ENCODE peak calls at places on chromosomes 16 and 17, in five cellular contexts. One of them, this sample, is unnamed.
A peak's percentile ranks its signal among the peaks of the same experiment; 100 is the strongest.

GRCh38 chr17:82353484-82353883 is 5.6 kb upstream of the TEX19 start:
- DNase-seq in right lobe of liver: no peak
- DNase-seq in adrenal gland: no peak
- DNase-seq in ovary: no peak
- DNase-seq in tibial nerve: no peak
- DNase-seq in this sample: no peak

GRCh38 chr16:12500771-12501170 is 302.9 kb downstream of the CPPED1 start:
- DNase-seq in adrenal gland: no peak
- DNase-seq in ovary: no peak
- DNase-seq in right lobe of liver: peak; percentile 37
- DNase-seq in tibial nerve: no peak
- DNase-seq in this sample: no peak

GRCh38 chr16:81190667-81191066 is 47.8 kb upstream of the BCO1 start:
- DNase-seq in tibial nerve: no peak
- DNase-seq in ovary: no peak
- DNase-seq in adrenal gland: no peak
- DNase-seq in right lobe of liver: no peak
- DNase-seq in this sample: no peak

GRCh38 chr16:80298676-80299075 is 242.1 kb upstream of the DYNLRB2 start:
- DNase-seq in adrenal gland: no peak
- DNase-seq in tibial nerve: no peak
- DNase-seq in ovary: no peak
- DNase-seq in right lobe of liver: no peak
- DNase-seq in this sample: no peak

GRCh38 chr16:75080205-75081029 is 36.2 kb downstream of the LDHD start:
- DNase-seq in tibial nerve: no peak
- DNase-seq in adrenal gland: no peak
- DNase-seq in ovary: no peak
- DNase-seq in right lobe of liver: no peak
- DNase-seq in this sample: no peak

GRCh38 chr17:73776978-73777567 is 132.8 kb upstream of the SDK2 start:
- DNase-seq in ovary: no peak
- DNase-seq in tibial nerve: no peak
- DNase-seq in adrenal gland: no peak
- DNase-seq in right lobe of liver: no peak
- DNase-seq in this sample: no peak

GRCh38 chr16:30076276-30076791 is 540 bp downstream of the PPP4C start:
- DNase-seq in tibial nerve: no peak
- DNase-seq in right lobe of liver: peak; percentile 63
- DNase-seq in adrenal gland: peak; percentile 54
- DNase-seq in ovary: no peak
- DNase-seq in this sample: no peak

GRCh38 chr17:17892009-17892408 is 55.2 kb upstream of the SREBF1 start:
- DNase-seq in adrenal gland: no peak
- DNase-seq in right lobe of liver: no peak
- DNase-seq in tibial nerve: no peak
- DNase-seq in ovary: no peak
- DNase-seq in this sample: no peak

GRCh38 chr16:7513429-7513828 is 180.8 kb downstream of the RBFOX1 start:
- DNase-seq in tibial nerve: no peak
- DNase-seq in ovary: no peak
- DNase-seq in right lobe of liver: no peak
- DNase-seq in adrenal gland: no peak
- DNase-seq in this sample: no peak

GRCh38 chr16:30921459-30921747 is 2.0 kb upstream of the FBXL19 start:
- DNase-seq in adrenal gland: no peak
- DNase-seq in tibial nerve: no peak
- DNase-seq in right lobe of liver: no peak
- DNase-seq in ovary: no peak
- DNase-seq in this sample: no peak

GRCh38 chr16:81928975-81929374 is 82.3 kb downstream of the SDR42E1 start:
- DNase-seq in ovary: no peak
- DNase-seq in right lobe of liver: no peak
- DNase-seq in tibial nerve: no peak
- DNase-seq in adrenal gland: no peak
- DNase-seq in this sample: no peak

GRCh38 chr17:74952431-74953128 is 16.9 kb downstream of the OTOP3 start:
- DNase-seq in ovary: no peak
- DNase-seq in adrenal gland: no peak
- DNase-seq in tibial nerve: no peak
- DNase-seq in right lobe of liver: no peak
- DNase-seq in this sample: no peak

GRCh38 chr16:66701516-66701915 is 5.0 kb upstream of the CMTM4 start:
- DNase-seq in ovary: no peak
- DNase-seq in right lobe of liver: no peak
- DNase-seq in adrenal gland: no peak
- DNase-seq in tibial nerve: no peak
- DNase-seq in this sample: no peak

GRCh38 chr17:3980381-3980975 is 16.2 kb upstream of the ATP2A3 start:
- DNase-seq in ovary: no peak
- DNase-seq in tibial nerve: no peak
- DNase-seq in adrenal gland: no peak
- DNase-seq in right lobe of liver: peak; percentile 8
- DNase-seq in this sample: no peak

GRCh38 chr17:79959042-79959441 is 76.6 kb downstream of the TBC1D16 start:
- DNase-seq in tibial nerve: no peak
- DNase-seq in right lobe of liver: no peak
- DNase-seq in adrenal gland: no peak
- DNase-seq in ovary: no peak
- DNase-seq in this sample: no peak

GRCh38 chr17:15649861-15650391 is 30.4 kb upstream of the FBXW10B start:
- DNase-seq in right lobe of liver: no peak
- DNase-seq in tibial nerve: peak; percentile 48
- DNase-seq in adrenal gland: peak; percentile 82
- DNase-seq in ovary: no peak
- DNase-seq in this sample: peak; percentile 49

GRCh38 chr17:48294989-48295892 is 134.8 kb downstream of the SKAP1 start:
- DNase-seq in right lobe of liver: no peak
- DNase-seq in ovary: no peak
- DNase-seq in tibial nerve: no peak
- DNase-seq in adrenal gland: no peak
- DNase-seq in this sample: no peak

GRCh38 chr17:7084058-7084457 is 4.0 kb upstream of the CLEC10A start:
- DNase-seq in ovary: no peak
- DNase-seq in right lobe of liver: no peak
- DNase-seq in tibial nerve: no peak
- DNase-seq in adrenal gland: no peak
- DNase-seq in this sample: no peak

GRCh38 chr16:4214215-4214621 is 27.7 kb downstream of the SRL start:
- DNase-seq in tibial nerve: no peak
- DNase-seq in adrenal gland: peak; percentile 80
- DNase-seq in ovary: peak; percentile 54
- DNase-seq in right lobe of liver: no peak
- DNase-seq in this sample: peak; percentile 59
- TF ChIP-seq POLR2A in tibial nerve: no peak
- TF ChIP-seq POLR2A in adrenal gland: peak; percentile 56
- TF ChIP-seq POLR2A in ovary: no peak
- TF ChIP-seq POLR2A in right lobe of liver: no peak
- TF ChIP-seq POLR2A in this sample: no peak

GRCh38 chr17:58337600-58338453 is 9.2 kb upstream of the TSPOAP1 start:
- DNase-seq in tibial nerve: peak; percentile 47
- DNase-seq in adrenal gland: peak; percentile 90
- DNase-seq in ovary: no peak
- DNase-seq in right lobe of liver: peak; percentile 81
- DNase-seq in this sample: no peak
- H3K4me1 ChIP-seq in tibial nerve: no peaks in the 10 kb centered on the region
- H3K4me1 ChIP-seq in adrenal gland: peaks cover 45% of the 10 kb centered on the region
- H3K4me1 ChIP-seq in ovary: no peaks in the 10 kb centered on the region
- H3K4me1 ChIP-seq in right lobe of liver: no peaks in the 10 kb centered on the region
- H3K4me1 ChIP-seq in this sample: peaks cover 12% of the 10 kb centered on the region

GRCh38 chr17:8162232-8162996 is at the start of gene VAMP2:
- DNase-seq in right lobe of liver: peak; percentile 84
- DNase-seq in tibial nerve: peak; percentile 68
- DNase-seq in adrenal gland: peak; percentile 82
- DNase-seq in ovary: peak; percentile 83
- DNase-seq in this sample: peak; percentile 82
- TF ChIP-seq POLR2A in right lobe of liver: peak; percentile 72
- TF ChIP-seq POLR2A in tibial nerve: peak; percentile 96
- TF ChIP-seq POLR2A in adrenal gland: peak; percentile 79
- TF ChIP-seq POLR2A in ovary: peak; percentile 95
- TF ChIP-seq POLR2A in this sample: peak; percentile 32

GRCh38 chr16:27234603-27235002 is 31.3 kb downstream of the KDM8 start:
- DNase-seq in right lobe of liver: no peak
- DNase-seq in adrenal gland: no peak
- DNase-seq in tibial nerve: no peak
- DNase-seq in ovary: no peak
- DNase-seq in this sample: no peak
- H3K4me1 ChIP-seq in right lobe of liver: no peaks in the 10 kb centered on the region
- H3K4me1 ChIP-seq in adrenal gland: peaks cover 38% of the 10 kb centered on the region
- H3K4me1 ChIP-seq in tibial nerve: no peaks in the 10 kb centered on the region
- H3K4me1 ChIP-seq in ovary: peaks cover 7% of the 10 kb centered on the region
- H3K4me1 ChIP-seq in this sample: peaks cover 7% of the 10 kb centered on the region

DNA sequence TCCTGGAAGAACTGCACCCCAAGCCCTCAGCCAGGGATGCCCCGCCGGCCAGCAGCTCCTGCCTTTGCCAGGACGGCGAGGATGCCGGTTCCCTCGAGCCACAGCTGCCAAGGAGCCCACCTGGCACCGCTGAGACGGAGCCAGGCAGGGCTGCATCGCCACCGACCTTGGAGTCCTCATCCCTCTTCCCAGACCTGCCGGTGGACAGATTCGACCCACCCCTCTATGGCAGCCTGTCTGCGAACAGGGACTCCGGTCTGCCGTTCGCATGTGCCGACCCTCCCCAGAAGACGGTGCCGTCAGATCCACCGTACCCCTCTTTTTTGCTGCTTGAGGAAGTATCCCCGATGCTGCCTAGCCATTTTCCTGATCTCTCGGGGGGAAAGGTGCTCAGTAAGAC is 21.4 kb upstream of the ZFPM1 start:
- DNase-seq in right lobe of liver: no peak
- DNase-seq in adrenal gland: no peak
- DNase-seq in tibial nerve: no peak
- DNase-seq in ovary: no peak
- DNase-seq in this sample: no peak
- TF ChIP-seq POLR2A in right lobe of liver: no peak
- TF ChIP-seq POLR2A in adrenal gland: no peak
- TF ChIP-seq POLR2A in tibial nerve: no peak
- TF ChIP-seq POLR2A in ovary: no peak
- TF ChIP-seq POLR2A in this sample: no peak

GRCh38 chr16:8641671-8642070 is 20.2 kb downstream of the METTL22 start:
- DNase-seq in adrenal gland: no peak
- DNase-seq in tibial nerve: no peak
- DNase-seq in ovary: no peak
- DNase-seq in right lobe of liver: no peak
- DNase-seq in this sample: no peak
- H3K4me1 ChIP-seq in adrenal gland: no peaks in the 10 kb centered on the region
- H3K4me1 ChIP-seq in tibial nerve: no peaks in the 10 kb centered on the region
- H3K4me1 ChIP-seq in ovary: no peaks in the 10 kb centered on the region
- H3K4me1 ChIP-seq in right lobe of liver: no peaks in the 10 kb centered on the region
- H3K4me1 ChIP-seq in this sample: no peaks in the 10 kb centered on the region

GRCh38 chr16:89264800-89265550 is 47.5 kb downstream of the ZNF778 start:
- DNase-seq in adrenal gland: no peak
- DNase-seq in ovary: no peak
- DNase-seq in right lobe of liver: no peak
- DNase-seq in tibial nerve: no peak
- DNase-seq in this sample: no peak
- TF ChIP-seq POLR2A in adrenal gland: no peak
- TF ChIP-seq POLR2A in ovary: no peak
- TF ChIP-seq POLR2A in right lobe of liver: no peak
- TF ChIP-seq POLR2A in tibial nerve: no peak
- TF ChIP-seq POLR2A in this sample: no peak

GRCh38 chr17:58006924-58007780 is at the start of gene SRSF1:
- DNase-seq in right lobe of liver: peak; percentile 97
- DNase-seq in tibial nerve: peak; percentile 92
- DNase-seq in adrenal gland: peak; percentile 98
- DNase-seq in ovary: peak; percentile 98
- DNase-seq in this sample: peak; percentile 96

GRCh38 chr17:58005728-58006562 is 1.1 kb downstream of the SRSF1 start:
- DNase-seq in adrenal gland: no peak
- DNase-seq in ovary: no peak
- DNase-seq in tibial nerve: no peak
- DNase-seq in right lobe of liver: no peak
- DNase-seq in this sample: no peak

GRCh38 chr17:58004060-58004459 is 3.0 kb downstream of the SRSF1 start:
- DNase-seq in tibial nerve: no peak
- DNase-seq in adrenal gland: no peak
- DNase-seq in ovary: no peak
- DNase-seq in right lobe of liver: no peak
- DNase-seq in this sample: no peak

GRCh38 chr17:58006563-58006923 is 503 bp downstream of the SRSF1 start:
- DNase-seq in right lobe of liver: peak; percentile 82
- DNase-seq in tibial nerve: peak; percentile 81
- DNase-seq in adrenal gland: peak; percentile 88
- DNase-seq in ovary: peak; percentile 80
- DNase-seq in this sample: peak; percentile 72

GRCh38 chr17:58005031-58005727 is 1.9 kb downstream of the SRSF1 start:
- DNase-seq in tibial nerve: no peak
- DNase-seq in right lobe of liver: no peak
- DNase-seq in ovary: no peak
- DNase-seq in adrenal gland: no peak
- DNase-seq in this sample: no peak
- H3K4me1 ChIP-seq in tibial nerve: no peaks in the 10 kb centered on the region
- H3K4me1 ChIP-seq in right lobe of liver: peaks cover 23% of the 10 kb centered on the region
- H3K4me1 ChIP-seq in ovary: peaks cover 5% of the 10 kb centered on the region
- H3K4me1 ChIP-seq in adrenal gland: peaks cover 61% of the 10 kb centered on the region
- H3K4me1 ChIP-seq in this sample: peaks cover 7% of the 10 kb centered on the region

GRCh38 chr17:42018339-42018738 is 1.1 kb upstream of the DNAJC7 start:
- DNase-seq in right lobe of liver: no peak
- DNase-seq in adrenal gland: no peak
- DNase-seq in ovary: no peak
- DNase-seq in tibial nerve: no peak
- DNase-seq in this sample: no peak

GRCh38 chr17:42018988-42019387 is 902 bp upstream of the NKIRAS2 start:
- DNase-seq in tibial nerve: no peak
- DNase-seq in adrenal gland: no peak
- DNase-seq in right lobe of liver: no peak
- DNase-seq in ovary: no peak
- DNase-seq in this sample: no peak

GRCh38 chr17:42016411-42016831 is 818 bp downstream of the DNAJC7 start:
- DNase-seq in adrenal gland: peak; percentile 33
- DNase-seq in tibial nerve: no peak
- DNase-seq in right lobe of liver: no peak
- DNase-seq in ovary: no peak
- DNase-seq in this sample: no peak

GRCh38 chr17:42017866-42018200 is 594 bp upstream of the DNAJC7 start:
- DNase-seq in adrenal gland: no peak
- DNase-seq in ovary: no peak
- DNase-seq in right lobe of liver: no peak
- DNase-seq in tibial nerve: no peak
- DNase-seq in this sample: no peak

GRCh38 chr17:42016952-42017865 is at the start of gene DNAJC7:
- DNase-seq in adrenal gland: peak; percentile 91
- DNase-seq in ovary: peak; percentile 89
- DNase-seq in tibial nerve: peak; percentile 78
- DNase-seq in right lobe of liver: peak; percentile 92
- DNase-seq in this sample: peak; percentile 89
- TF ChIP-seq POLR2A in adrenal gland: peak; percentile 73
- TF ChIP-seq POLR2A in ovary: peak; percentile 60
- TF ChIP-seq POLR2A in tibial nerve: peak; percentile 54
- TF ChIP-seq POLR2A in right lobe of liver: peak; percentile 74
- TF ChIP-seq POLR2A in this sample: peak; percentile 49

GRCh38 chr17:67440311-67441051 is 63.4 kb downstream of the PITPNC1 start:
- DNase-seq in adrenal gland: no peak
- DNase-seq in right lobe of liver: no peak
- DNase-seq in ovary: no peak
- DNase-seq in tibial nerve: no peak
- DNase-seq in this sample: no peak
- H3K4me1 ChIP-seq in adrenal gland: peaks cover 20% of the 10 kb centered on the region
- H3K4me1 ChIP-seq in right lobe of liver: no peaks in the 10 kb centered on the region
- H3K4me1 ChIP-seq in ovary: no peaks in the 10 kb centered on the region
- H3K4me1 ChIP-seq in tibial nerve: no peaks in the 10 kb centered on the region
- H3K4me1 ChIP-seq in this sample: no peaks in the 10 kb centered on the region

This sample was measured in breast epithelium.